ENCODE peak calls at places on chromosomes 4 and X, in six cellular contexts. One of them, this sample, is unnamed.
A peak's percentile ranks its signal among the peaks of the same experiment; 100 is the strongest.

GRCh38 chr4:146112389-146112788 is 63.1 kb upstream of the LSM6 start:
- DNase-seq in adrenal gland: no peak
- DNase-seq in upper lobe of right lung: no peak
- DNase-seq in MM.1S: no peak
- DNase-seq in aorta: no peak
- DNase-seq in colonic mucosa: no peak
- DNase-seq in this sample: no peak

GRCh38 chrX:55057691-55058249 is 17.1 kb upstream of the PAGE2B start:
- DNase-seq in adrenal gland: peak; percentile 59
- DNase-seq in upper lobe of right lung: no peak
- DNase-seq in MM.1S: peak; percentile 40
- DNase-seq in aorta: no peak
- DNase-seq in colonic mucosa: peak; percentile 26
- DNase-seq in this sample: peak; percentile 55

GRCh38 chrX:3026074-3026588 is 15.1 kb upstream of the ARSF start:
- DNase-seq in adrenal gland: no peak
- DNase-seq in upper lobe of right lung: no peak
- DNase-seq in MM.1S: no peak
- DNase-seq in aorta: no peak
- DNase-seq in colonic mucosa: no peak
- DNase-seq in this sample: peak; percentile 42

GRCh38 chr4:153114771-153115321 is 89.4 kb upstream of the TRIM2 start:
- DNase-seq in adrenal gland: no peak
- DNase-seq in upper lobe of right lung: no peak
- DNase-seq in MM.1S: no peak
- DNase-seq in aorta: peak; percentile 59
- DNase-seq in colonic mucosa: no peak
- DNase-seq in this sample: peak; percentile 44

GRCh38 chr4:77156912-77157858 is at the start of gene CCNG2:
- DNase-seq in adrenal gland: peak; percentile 90
- DNase-seq in upper lobe of right lung: peak; percentile 90
- DNase-seq in MM.1S: peak; percentile 89
- DNase-seq in aorta: peak; percentile 94
- DNase-seq in colonic mucosa: peak; percentile 92
- DNase-seq in this sample: peak; percentile 92

GRCh38 chr4:159227378-159227777 is 124.5 kb downstream of the RAPGEF2 start:
- DNase-seq in adrenal gland: no peak
- DNase-seq in upper lobe of right lung: no peak
- DNase-seq in MM.1S: no peak
- DNase-seq in aorta: no peak
- DNase-seq in colonic mucosa: no peak
- DNase-seq in this sample: no peak

GRCh38 chr4:183287677-183288076 is 32.4 kb downstream of the CLDN22 start:
- DNase-seq in adrenal gland: no peak
- DNase-seq in upper lobe of right lung: no peak
- DNase-seq in MM.1S: no peak
- DNase-seq in aorta: no peak
- DNase-seq in colonic mucosa: no peak
- DNase-seq in this sample: no peak

GRCh38 chr4:16636911-16637630 is 261.4 kb downstream of the LDB2 start:
- DNase-seq in adrenal gland: no peak
- DNase-seq in upper lobe of right lung: no peak
- DNase-seq in MM.1S: no peak
- DNase-seq in aorta: no peak
- DNase-seq in colonic mucosa: no peak
- DNase-seq in this sample: no peak

GRCh38 chr4:22688236-22688635 is 4.5 kb upstream of the GBA3 start:
- DNase-seq in adrenal gland: no peak
- DNase-seq in upper lobe of right lung: no peak
- DNase-seq in MM.1S: no peak
- DNase-seq in aorta: no peak
- DNase-seq in colonic mucosa: no peak
- DNase-seq in this sample: peak; percentile 95

GRCh38 chrX:33128048-33128805 is 83.1 kb downstream of the DMD start:
- DNase-seq in adrenal gland: no peak
- DNase-seq in upper lobe of right lung: no peak
- DNase-seq in MM.1S: no peak
- DNase-seq in aorta: no peak
- DNase-seq in colonic mucosa: no peak
- DNase-seq in this sample: no peak

GRCh38 chr4:119149110-119149509 is 13.5 kb downstream of the MYOZ2 start:
- DNase-seq in adrenal gland: no peak
- DNase-seq in upper lobe of right lung: no peak
- DNase-seq in MM.1S: no peak
- DNase-seq in aorta: no peak
- DNase-seq in colonic mucosa: no peak
- DNase-seq in this sample: no peak

GRCh38 chr4:6561706-6562371 is 13.2 kb upstream of the MAN2B2 start:
- DNase-seq in adrenal gland: no peak
- DNase-seq in upper lobe of right lung: no peak
- DNase-seq in MM.1S: no peak
- DNase-seq in aorta: peak; percentile 6
- DNase-seq in colonic mucosa: no peak
- DNase-seq in this sample: no peak

GRCh38 chrX:57821703-57822375 is 88.4 kb downstream of the ZXDA start:
- DNase-seq in adrenal gland: peak; percentile 60
- DNase-seq in upper lobe of right lung: no peak
- DNase-seq in MM.1S: peak; percentile 83
- DNase-seq in aorta: no peak
- DNase-seq in colonic mucosa: peak; percentile 36
- DNase-seq in this sample: peak; percentile 3

GRCh38 chr4:16011173-16011572 is 48.2 kb upstream of the FGFBP2 start:
- DNase-seq in adrenal gland: no peak
- DNase-seq in upper lobe of right lung: no peak
- DNase-seq in MM.1S: no peak
- DNase-seq in aorta: no peak
- DNase-seq in colonic mucosa: no peak
- DNase-seq in this sample: no peak

GRCh38 chr4:9880411-9881197 is 99.2 kb downstream of the DRD5 start:
- DNase-seq in adrenal gland: no peak
- DNase-seq in upper lobe of right lung: no peak
- DNase-seq in MM.1S: no peak
- DNase-seq in aorta: no peak
- DNase-seq in colonic mucosa: no peak
- DNase-seq in this sample: no peak

DNA sequence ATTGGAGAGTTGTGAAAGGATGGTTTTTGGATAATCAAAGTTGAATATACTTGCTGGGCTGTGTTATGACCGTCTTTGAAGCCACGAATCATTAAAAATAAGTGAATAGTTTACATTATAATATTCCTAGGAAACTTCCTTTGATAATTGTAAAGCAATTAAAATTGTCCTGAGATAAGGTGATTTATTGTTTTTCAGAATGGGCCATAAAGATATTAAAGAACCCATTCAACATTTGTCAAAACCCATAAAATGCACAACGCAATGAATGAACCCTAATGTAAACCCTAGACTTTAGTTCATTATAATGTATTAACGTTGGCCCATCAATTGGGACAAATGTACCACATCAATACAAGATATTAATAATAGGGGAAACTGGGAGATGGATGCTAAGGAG is 11.4 kb downstream of the FHL1 start:
- DNase-seq in adrenal gland: no peak
- DNase-seq in upper lobe of right lung: no peak
- DNase-seq in MM.1S: no peak
- DNase-seq in aorta: no peak
- DNase-seq in colonic mucosa: no peak
- DNase-seq in this sample: no peak
- H3K4me1 ChIP-seq in adrenal gland: no peaks in the 10 kb centered on the region
- H3K4me1 ChIP-seq in upper lobe of right lung: no peaks in the 10 kb centered on the region
- H3K4me1 ChIP-seq in MM.1S: peaks cover 65% of the 10 kb centered on the region
- H3K4me1 ChIP-seq in aorta: peaks cover 4% of the 10 kb centered on the region
- H3K4me1 ChIP-seq in colonic mucosa: no peaks in the 10 kb centered on the region
- H3K4me1 ChIP-seq in this sample: no peaks in the 10 kb centered on the region

GRCh38 chrX:40080896-40081678 is 16.7 kb downstream of the BCOR start:
- DNase-seq in adrenal gland: no peak
- DNase-seq in upper lobe of right lung: no peak
- DNase-seq in MM.1S: no peak
- DNase-seq in aorta: no peak
- DNase-seq in colonic mucosa: no peak
- DNase-seq in this sample: no peak
- H3K4me1 ChIP-seq in adrenal gland: peaks cover 26% of the 10 kb centered on the region
- H3K4me1 ChIP-seq in upper lobe of right lung: peaks cover 10% of the 10 kb centered on the region
- H3K4me1 ChIP-seq in MM.1S: peaks cover 4% of the 10 kb centered on the region
- H3K4me1 ChIP-seq in aorta: no peaks in the 10 kb centered on the region
- H3K4me1 ChIP-seq in colonic mucosa: peaks cover 6% of the 10 kb centered on the region
- H3K4me1 ChIP-seq in this sample: peaks cover 28% of the 10 kb centered on the region

GRCh38 chrX:123975180-123975579 is 13.7 kb downstream of the STAG2 start:
- DNase-seq in adrenal gland: no peak
- DNase-seq in upper lobe of right lung: no peak
- DNase-seq in MM.1S: no peak
- DNase-seq in aorta: no peak
- DNase-seq in colonic mucosa: no peak
- DNase-seq in this sample: no peak

GRCh38 chrX:123967497-123967896 is 6.0 kb downstream of the STAG2 start:
- DNase-seq in adrenal gland: no peak
- DNase-seq in upper lobe of right lung: no peak
- DNase-seq in MM.1S: no peak
- DNase-seq in aorta: no peak
- DNase-seq in colonic mucosa: no peak
- DNase-seq in this sample: no peak

GRCh38 chrX:123968383-123969050 is 7.0 kb downstream of the STAG2 start:
- DNase-seq in adrenal gland: no peak
- DNase-seq in upper lobe of right lung: no peak
- DNase-seq in MM.1S: no peak
- DNase-seq in aorta: no peak
- DNase-seq in colonic mucosa: no peak
- DNase-seq in this sample: no peak

GRCh38 chrX:123976671-123977316 is 15.3 kb downstream of the STAG2 start:
- DNase-seq in adrenal gland: no peak
- DNase-seq in upper lobe of right lung: no peak
- DNase-seq in MM.1S: no peak
- DNase-seq in aorta: no peak
- DNase-seq in colonic mucosa: no peak
- DNase-seq in this sample: peak; percentile 38

DNA sequence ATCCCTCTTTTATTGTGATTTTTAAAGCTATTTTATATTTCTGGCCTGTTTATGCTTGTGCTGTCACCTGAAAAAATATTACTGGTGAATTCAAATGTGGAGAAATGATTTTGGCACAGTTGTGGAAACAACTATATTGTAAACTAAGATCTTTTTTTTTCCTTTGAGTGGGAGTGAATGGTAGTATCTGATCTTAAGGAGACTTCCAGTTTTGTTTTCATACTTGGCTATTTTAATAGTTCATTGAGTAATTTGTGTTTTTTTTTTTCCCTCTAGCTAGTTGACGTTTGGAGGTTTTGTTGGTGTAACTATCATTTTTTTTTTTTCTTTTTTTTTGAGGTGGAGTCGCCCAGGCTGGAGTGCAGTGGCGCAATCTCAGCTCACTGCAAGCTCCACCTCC is 10.5 kb downstream of the STAG2 start:
- DNase-seq in adrenal gland: no peak
- DNase-seq in upper lobe of right lung: no peak
- DNase-seq in MM.1S: no peak
- DNase-seq in aorta: no peak
- DNase-seq in colonic mucosa: no peak
- DNase-seq in this sample: no peak
- H3K4me1 ChIP-seq in adrenal gland: peaks cover 6% of the 10 kb centered on the region
- H3K4me1 ChIP-seq in upper lobe of right lung: peaks cover 15% of the 10 kb centered on the region
- H3K4me1 ChIP-seq in MM.1S: no peaks in the 10 kb centered on the region
- H3K4me1 ChIP-seq in aorta: no peaks in the 10 kb centered on the region
- H3K4me1 ChIP-seq in colonic mucosa: no peaks in the 10 kb centered on the region
- H3K4me1 ChIP-seq in this sample: no peaks in the 10 kb centered on the region

GRCh38 chr4:184649971-184650855 is 675 bp downstream of the PRIMPOL start:
- DNase-seq in adrenal gland: peak; percentile 73
- DNase-seq in upper lobe of right lung: no peak
- DNase-seq in MM.1S: peak; percentile 46
- DNase-seq in aorta: no peak
- DNase-seq in colonic mucosa: no peak
- DNase-seq in this sample: peak; percentile 33

GRCh38 chr4:184645904-184646610 is 3.2 kb downstream of the CASP3 start:
- DNase-seq in adrenal gland: no peak
- DNase-seq in upper lobe of right lung: no peak
- DNase-seq in MM.1S: peak; percentile 66
- DNase-seq in aorta: no peak
- DNase-seq in colonic mucosa: peak; percentile 63
- DNase-seq in this sample: no peak

GRCh38 chr4:184647391-184648101 is 1.7 kb downstream of the CASP3 start:
- DNase-seq in adrenal gland: no peak
- DNase-seq in upper lobe of right lung: no peak
- DNase-seq in MM.1S: peak; percentile 12
- DNase-seq in aorta: no peak
- DNase-seq in colonic mucosa: no peak
- DNase-seq in this sample: no peak

GRCh38 chr4:184649026-184649970 is at the start of the genes CASP3 and PRIMPOL:
- DNase-seq in adrenal gland: peak; percentile 98
- DNase-seq in upper lobe of right lung: peak; percentile 99
- DNase-seq in MM.1S: peak; percentile 94
- DNase-seq in aorta: peak; percentile 98
- DNase-seq in colonic mucosa: peak; percentile 98
- DNase-seq in this sample: peak; percentile 93

GRCh38 chr4:184648220-184649025 is 824 bp downstream of the CASP3 start:
- DNase-seq in adrenal gland: peak; percentile 77
- DNase-seq in upper lobe of right lung: peak; percentile 87
- DNase-seq in MM.1S: peak; percentile 64
- DNase-seq in aorta: peak; percentile 84
- DNase-seq in colonic mucosa: peak; percentile 60
- DNase-seq in this sample: peak; percentile 70
- H3K4me1 ChIP-seq in adrenal gland: peaks cover 45% of the 10 kb centered on the region
- H3K4me1 ChIP-seq in upper lobe of right lung: peaks cover 44% of the 10 kb centered on the region
- H3K4me1 ChIP-seq in MM.1S: peaks cover 29% of the 10 kb centered on the region
- H3K4me1 ChIP-seq in aorta: peaks cover 4% of the 10 kb centered on the region
- H3K4me1 ChIP-seq in colonic mucosa: peaks cover 7% of the 10 kb centered on the region
- H3K4me1 ChIP-seq in this sample: peaks cover 8% of the 10 kb centered on the region

GRCh38 chrX:48936429-48937064 is 17.7 kb upstream of the PIM2 start:
- DNase-seq in adrenal gland: no peak
- DNase-seq in upper lobe of right lung: no peak
- DNase-seq in MM.1S: no peak
- DNase-seq in aorta: peak; percentile 9
- DNase-seq in colonic mucosa: no peak
- DNase-seq in this sample: no peak
- H3K4me1 ChIP-seq in adrenal gland: peaks cover 17% of the 10 kb centered on the region
- H3K4me1 ChIP-seq in upper lobe of right lung: peaks cover 12% of the 10 kb centered on the region
- H3K4me1 ChIP-seq in MM.1S: peaks cover 73% of the 10 kb centered on the region
- H3K4me1 ChIP-seq in aorta: no peaks in the 10 kb centered on the region
- H3K4me1 ChIP-seq in colonic mucosa: no peaks in the 10 kb centered on the region
- H3K4me1 ChIP-seq in this sample: no peaks in the 10 kb centered on the region

DNA sequence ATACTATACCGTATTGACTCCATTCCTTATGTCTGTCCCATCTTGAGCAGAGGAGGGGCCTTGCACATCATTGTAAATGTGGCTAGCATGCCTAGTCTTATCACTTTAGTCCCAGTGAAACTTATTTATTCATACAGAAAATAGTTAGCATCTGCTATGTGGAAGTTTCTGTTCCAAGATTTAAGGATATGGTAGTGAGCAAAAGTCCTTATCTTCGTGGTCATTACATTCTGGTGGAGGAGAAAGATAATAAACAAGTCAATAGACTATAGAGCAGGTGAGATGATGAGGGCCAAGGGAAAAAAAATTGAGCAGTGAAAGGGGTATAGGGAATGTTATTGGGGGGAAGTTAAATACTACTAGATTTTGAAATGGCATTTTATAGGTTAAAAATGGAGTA is 63.4 kb upstream of the PRRG3 start:
- DNase-seq in adrenal gland: no peak
- DNase-seq in upper lobe of right lung: no peak
- DNase-seq in MM.1S: no peak
- DNase-seq in aorta: no peak
- DNase-seq in colonic mucosa: no peak
- DNase-seq in this sample: no peak
- H3K4me1 ChIP-seq in adrenal gland: no peaks in the 10 kb centered on the region
- H3K4me1 ChIP-seq in upper lobe of right lung: no peaks in the 10 kb centered on the region
- H3K4me1 ChIP-seq in MM.1S: no peaks in the 10 kb centered on the region
- H3K4me1 ChIP-seq in aorta: no peaks in the 10 kb centered on the region
- H3K4me1 ChIP-seq in colonic mucosa: no peaks in the 10 kb centered on the region
- H3K4me1 ChIP-seq in this sample: no peaks in the 10 kb centered on the region